ENCODE peak calls at places on chromosomes 2 and 18, in four cellular contexts. X, N, F and V are unnamed samples.
A peak's percentile ranks its signal among the peaks of the same experiment; 100 is the strongest.

GRCh38 chr2:101383016-101383541 is 4.2 kb downstream of the CREG2 start:
- DNase-seq in X (no peak), N (no peak), F (no peak), V (no peak)

GRCh38 chr2:232809349-232810124 is 33.2 kb upstream of the KCNJ13 start:
- DNase-seq in X (no peak), N (no peak), F (no peak), V (no peak)

GRCh38 chr2:120613742-120614481 is 121.8 kb upstream of the GLI2 start:
- DNase-seq in X (no peak), N (no peak), F (peak; percentile 84), V (no peak)

GRCh38 chr2:138877421-138877820 is 97.2 kb upstream of the NXPH2 start:
- DNase-seq in X (no peak), N (no peak), F (no peak), V (no peak)

GRCh38 chr2:101500860-101501259 is 25.9 kb upstream of the RFX8 start:
- DNase-seq in X (no peak), N (no peak), F (peak; percentile 34), V (no peak)

GRCh38 chr18:60466671-60467070 is 94.1 kb upstream of the MC4R start:
- DNase-seq in X (no peak), N (no peak), F (no peak), V (no peak)

GRCh38 chr18:79393626-79394401 is 1.9 kb upstream of the NFATC1 start:
- DNase-seq in X (peak; percentile 94), N (peak; percentile 76), F (peak; percentile 74), V (peak; percentile 97)

GRCh38 chr2:159074605-159075004 is 106.2 kb downstream of the TANC1 start:
- DNase-seq in X (no peak), N (no peak), F (no peak), V (no peak)

GRCh38 chr2:177604291-177605065 is 211.9 kb downstream of the AGPS start:
- DNase-seq in X (peak; percentile 25), N (peak; percentile 84), F (peak; percentile 71), V (peak; percentile 60)

GRCh38 chr2:202109737-202110184 is 36.7 kb downstream of the KIAA2012 start:
- DNase-seq in X (no peak), N (peak; percentile 63), F (peak; percentile 61), V (no peak)

GRCh38 chr2:113000436-113000835 is 4.8 kb upstream of the IL36A start:
- DNase-seq in X (no peak), N (no peak), F (no peak), V (no peak)

GRCh38 chr18:74456409-74457042 is 582 bp downstream of the DIPK1C start:
- DNase-seq in X (no peak), N (peak; percentile 54), F (no peak), V (peak; percentile 80)

GRCh38 chr2:140580799-140581198 is 1550.0 kb downstream of the LRP1B start:
- DNase-seq in X (no peak), N (no peak), F (no peak), V (no peak)

GRCh38 chr2:29281585-29281984 is 166.4 kb downstream of the CLIP4 start:
- DNase-seq in X (no peak), N (no peak), F (peak; percentile 1), V (no peak)

GRCh38 chr2:218260742-218261423 is at the start of gene GPBAR1:
- DNase-seq in X (peak; percentile 42), N (peak; percentile 71), F (no peak), V (peak; percentile 88)

GRCh38 chr2:39059366-39059952 is 61.4 kb downstream of the SOS1 start:
- DNase-seq in X (no peak), N (peak; percentile 83), F (peak; percentile 69), V (peak; percentile 24)

GRCh38 chr2:163401481-163401880 is 334.3 kb downstream of the FIGN start:
- DNase-seq in X (no peak), N (no peak), F (peak; percentile 13), V (no peak)

GRCh38 chr18:10536270-10536669 is 10.4 kb downstream of the NAPG start:
- DNase-seq in X (no peak), N (no peak), F (peak; percentile 44), V (no peak)

GRCh38 chr2:26243643-26244478 is 571 bp downstream of the HADHA start:
- DNase-seq in X (peak; percentile 20), N (peak; percentile 47), F (peak; percentile 21), V (peak; percentile 28)

GRCh38 chr2:19104503-19104902 is 253.9 kb downstream of the OSR1 start:
- DNase-seq in X (no peak), N (no peak), F (no peak), V (no peak)

GRCh38 chr2:63040586-63040985 is 10.0 kb upstream of the OTX1 start:
- DNase-seq in X (no peak), N (peak; percentile 25), F (no peak), V (no peak)

GRCh38 chr2:201406077-201406662 is 45.1 kb downstream of the TRAK2 start:
- DNase-seq in X (no peak), N (no peak), F (peak; percentile 87), V (no peak)

GRCh38 chr2:5825686-5826085 is 133.5 kb downstream of the SOX11 start:
- DNase-seq in X (no peak), N (no peak), F (no peak), V (no peak)

GRCh38 chr2:230326453-230327417 is at the start of gene SP140L:
- DNase-seq in X (no peak), N (peak; percentile 9), F (peak; percentile 84), V (peak; percentile 41)

GRCh38 chr18:10094154-10094553 is 180.3 kb downstream of the VAPA start:
- DNase-seq in X (no peak), N (no peak), F (peak; percentile 72), V (no peak)

GRCh38 chr2:235170536-235171510 is 219.0 kb downstream of the SH3BP4 start:
- DNase-seq in X (peak; percentile 29), N (peak; percentile 68), F (peak; percentile 60), V (peak; percentile 50)

GRCh38 chr2:25281581-25281980 is 60.1 kb downstream of the DNMT3A start:
- DNase-seq in X (no peak), N (no peak), F (no peak), V (no peak)

GRCh38 chr2:43218550-43219382 is 7.6 kb downstream of the ZFP36L2 start:
- DNase-seq in X (no peak), N (peak; percentile 74), F (peak; percentile 10), V (peak; percentile 73)

GRCh38 chr18:22163432-22163831 is 6.0 kb upstream of the GATA6 start:
- DNase-seq in X (no peak), N (no peak), F (no peak), V (no peak)
- H3K27me3 ChIP-seq in X (peaks cover 92% of the 10 kb centered on the region), N (peaks cover 90% of the 10 kb centered on the region), F (peaks cover 76% of the 10 kb centered on the region), V (peaks cover 73% of the 10 kb centered on the region)

GRCh38 chr2:239130041-239130440 is 270.8 kb downstream of the HDAC4 start:
- DNase-seq in X (no peak), N (no peak), F (no peak), V (no peak)
- H3K36me3 ChIP-seq in X (peaks cover 7% of the 10 kb centered on the region), N (peaks cover 3% of the 10 kb centered on the region), F (peaks cover 71% of the 10 kb centered on the region), V (peaks cover 8% of the 10 kb centered on the region)

GRCh38 chr18:48825101-48825745 is 125.5 kb downstream of the SMAD7 start:
- DNase-seq in X (peak; percentile 4), N (no peak), F (peak; percentile 54), V (no peak)

GRCh38 chr18:48826806-48827205 is 124.0 kb downstream of the SMAD7 start:
- DNase-seq in X (peak; percentile 6), N (no peak), F (no peak), V (no peak)

GRCh38 chr18:48827321-48828200 is 123.2 kb downstream of the SMAD7 start:
- DNase-seq in X (peak; percentile 15), N (peak; percentile 76), F (peak; percentile 73), V (peak; percentile 80)

GRCh38 chr18:48826271-48826670 is 124.5 kb downstream of the SMAD7 start:
- DNase-seq in X (peak; percentile 4), N (no peak), F (no peak), V (no peak)

GRCh38 chr18:48824231-48824970 is 126.4 kb downstream of the SMAD7 start:
- DNase-seq in X (peak; percentile 2), N (no peak), F (no peak), V (no peak)
- H3K4me3 ChIP-seq in X (no peak overlapping the region), N (no peak overlapping the region), F (no peak overlapping the region), V (no peak overlapping the region)

DNA sequence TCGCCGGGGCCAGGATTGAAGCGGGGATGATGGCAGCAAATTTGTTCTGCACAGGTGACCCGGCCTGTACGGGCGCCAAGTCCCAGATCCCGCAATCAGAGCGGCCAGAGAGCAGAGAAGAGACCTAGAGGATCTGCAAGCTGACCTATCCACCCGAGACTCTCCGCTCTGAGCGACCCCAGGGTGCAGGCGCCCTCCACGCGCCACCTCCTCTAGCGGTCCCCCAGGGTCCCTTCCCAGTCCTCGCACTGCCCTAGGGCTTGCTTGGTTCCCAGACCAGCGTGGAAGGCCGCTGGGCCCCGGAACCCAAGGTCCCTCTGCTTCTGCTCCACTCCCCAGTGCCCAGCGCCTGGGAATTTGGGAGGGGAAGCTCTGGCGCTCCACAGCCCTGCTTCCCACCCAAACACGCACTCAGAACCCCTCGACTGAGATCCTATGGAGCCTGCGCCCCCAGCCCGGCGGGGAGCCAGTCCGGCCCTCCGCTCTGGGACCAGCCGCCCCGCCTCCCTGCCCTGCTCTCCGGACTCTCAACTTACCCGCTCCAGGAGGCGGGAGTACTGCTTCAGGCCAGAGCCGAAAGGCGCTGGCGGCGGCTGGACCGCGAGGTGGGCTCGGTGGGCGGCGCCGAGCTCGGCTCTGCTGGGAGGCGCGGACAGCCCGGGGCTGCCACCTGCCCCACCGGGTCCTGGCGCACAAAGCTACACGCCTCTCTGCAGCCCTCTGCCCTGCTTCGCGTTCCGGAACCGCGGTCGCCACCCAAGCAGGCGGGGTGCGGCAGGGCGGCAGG is 3.0 kb upstream of the SIX3 start:
- DNase-seq in X (no peak), N (peak; percentile 76), F (no peak), V (peak; percentile 78)
- H3K27me3 ChIP-seq in X (no peaks in the 10 kb centered on the region), N (peaks cover 100% of the 10 kb centered on the region), F (peaks cover 96% of the 10 kb centered on the region), V (peaks cover 98% of the 10 kb centered on the region)

DNA sequence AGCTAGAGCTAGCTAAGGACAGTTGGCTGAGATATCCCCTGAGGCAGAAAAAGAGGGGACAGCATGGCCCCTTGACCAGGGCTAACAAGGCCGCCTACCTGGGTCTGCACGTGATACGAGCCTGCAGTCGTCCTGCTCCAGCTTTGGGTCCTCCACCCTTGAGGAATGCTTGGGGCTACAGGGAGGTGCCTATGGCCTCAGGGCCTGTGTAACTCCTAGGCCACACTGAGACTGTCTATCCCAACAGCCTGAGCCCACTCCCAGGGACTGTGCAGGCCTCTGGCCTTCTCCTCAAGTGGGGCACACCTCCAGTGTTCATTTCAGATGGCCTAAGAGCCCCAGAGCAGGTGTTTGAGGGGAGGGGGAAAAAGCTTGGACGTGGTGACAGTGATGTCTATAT is 136.7 kb upstream of the SATB2 start:
- DNase-seq in X (no peak), N (no peak), F (no peak), V (no peak)
- H3K36me3 ChIP-seq in X (no peaks in the 10 kb centered on the region), N (no peaks in the 10 kb centered on the region), F (no peaks in the 10 kb centered on the region), V (no peaks in the 10 kb centered on the region)